ENCODE peak calls at places on chromosomes 3 and 15, in five cellular contexts. B is testis, L is GM12891, Z is HCT116, X is endothelial cell of umbilical vein. E is an unnamed sample.

GRCh38 chr3:129553771-129554170 is 10.8 kb downstream of the H1-8 start:
- DNase-seq in L (no peak), B (no peak), X (no peak), Z (no peak), E (no peak)

GRCh38 chr15:70538278-70538677 is 225.1 kb downstream of the UACA start:
- DNase-seq in X (no peak), B (no peak), Z (no peak), L (no peak), E (no peak)

GRCh38 chr3:107943350-107943749 is 147.5 kb downstream of the CD47 start:
- DNase-seq in B (no peak), L (no peak), Z (no peak), X (no peak), E (no peak)

GRCh38 chr15:91603681-91604080 is 249.8 kb upstream of the SLCO3A1 start:
- DNase-seq in B (no peak), Z (no peak), X (no peak), L (no peak), E (no peak)

GRCh38 chr3:181484026-181484425 is 227.7 kb upstream of the SOX2 start:
- DNase-seq in Z (no peak), L (no peak), B (no peak), X (no peak), E (no peak)

GRCh38 chr15:41987925-41988275 is 15.5 kb upstream of the EHD4 start:
- DNase-seq in B (no peak), L (no peak), Z (no peak), X (no peak), E (no peak)

GRCh38 chr15:65828566-65828965 is 36.5 kb upstream of the DENND4A start:
- DNase-seq in X (no peak), B (no peak), L (no peak), Z (no peak), E (peak)

GRCh38 chr15:48392356-48392755 is 61.1 kb downstream of the DUT start:
- DNase-seq in Z (no peak), L (no peak), X (peak), B (peak), E (no peak)

GRCh38 chr3:197443506-197443905 is 112.3 kb downstream of the BDH1 start:
- DNase-seq in Z (no peak), X (no peak), L (no peak), B (no peak), E (no peak)

GRCh38 chr3:9951598-9951961 is 628 bp downstream of the PRRT3 start:
- DNase-seq in Z (no peak), L (no peak), X (no peak), B (no peak), E (no peak)

GRCh38 chr15:78841891-78842290 is 30.6 kb upstream of the ADAMTS7 start:
- DNase-seq in L (no peak), X (no peak), B (no peak), Z (no peak), E (no peak)

GRCh38 chr15:78841307-78841706 is 30.0 kb upstream of the ADAMTS7 start:
- DNase-seq in L (no peak), X (no peak), Z (no peak), B (no peak), E (no peak)

GRCh38 chr15:78838480-78838879 is 27.2 kb upstream of the ADAMTS7 start:
- DNase-seq in L (no peak), X (no peak), B (no peak), Z (no peak), E (no peak)

GRCh38 chr15:78840661-78841060 is 29.4 kb upstream of the ADAMTS7 start:
- DNase-seq in L (no peak), X (no peak), Z (no peak), B (no peak), E (no peak)

DNA sequence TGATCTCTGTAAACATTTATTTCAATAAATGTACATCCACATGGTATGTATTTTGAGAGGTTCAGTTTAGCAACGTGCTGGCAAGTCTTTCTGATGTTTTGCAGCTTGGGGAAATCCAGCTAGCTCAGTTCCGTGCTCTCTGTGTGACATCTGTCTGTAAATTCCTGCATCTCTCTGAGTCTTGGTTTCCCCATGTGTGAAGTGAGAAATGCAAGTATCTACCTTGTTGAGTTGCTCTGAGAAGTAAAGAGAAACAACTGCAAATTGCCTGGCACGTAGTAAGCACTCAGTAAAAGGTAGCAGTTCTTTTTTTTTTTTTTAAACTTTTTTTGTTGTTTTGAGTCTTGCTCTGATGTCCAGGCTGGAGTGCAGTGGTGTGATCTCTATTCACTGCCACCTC is 30.2 kb upstream of the MORF4L1 start:
- DNase-seq in B (no peak), X (no peak), L (no peak), Z (no peak), E (no peak)
- TF ChIP-seq POLR2A in B (no peak), X (no peak), L (no peak), Z (no peak), E (no peak)

GRCh38 chr3:51390600-51391074 is 448 bp upstream of the RBM15B start:
- DNase-seq in B (no peak), Z (no peak), X (no peak), L (no peak), E (no peak)

GRCh38 chr3:51393096-51393495 is 2.0 kb downstream of the RBM15B start:
- DNase-seq in Z (no peak), B (no peak), X (no peak), L (no peak), E (no peak)

GRCh38 chr3:51392301-51393095 is 1.4 kb downstream of the RBM15B start:
- DNase-seq in L (no peak), Z (no peak), B (no peak), X (no peak), E (peak)

GRCh38 chr3:51391075-51391565 is at the start of gene RBM15B:
- DNase-seq in L (peak), Z (peak), X (peak), B (peak), E (peak)

GRCh38 chr3:51391566-51392300 is 648 bp downstream of the RBM15B start:
- DNase-seq in L (peak), Z (no peak), B (no peak), X (peak), E (peak)
- TF ChIP-seq POLR2A in L (no peak), Z (no peak), B (no peak), X (no peak), E (no peak)

GRCh38 chr15:45126535-45127158 is 3.0 kb downstream of the DUOXA1 start:
- DNase-seq in X (peak), B (no peak), L (no peak), Z (peak), E (peak)
- TF ChIP-seq POLR2A in X (no peak), B (no peak), L (no peak), Z (no peak), E (no peak)

GRCh38 chr15:84734794-84735479 is 13.5 kb upstream of the ZNF592 start:
- DNase-seq in L (no peak), Z (peak), X (no peak), B (peak), E (peak)
- TF ChIP-seq POLR2A in L (no peak), Z (peak), X (no peak), B (no peak), E (peak)